ENCODE peak calls at places on chromosomes 13 and 19, in four cellular contexts. R is MM.1S, A is gastrocnemius medialis, M is PC-3. S is an unnamed sample.

GRCh38 chr13:56187331-56187730 is 953.4 kb upstream of the PRR20A start:
- DNase-seq in R (no peak), A (no peak), M (no peak), S (no peak)

GRCh38 chr19:51166846-51167490 is 24.9 kb downstream of the SIGLEC7 start:
- DNase-seq in R (no peak), A (no peak), M (no peak), S (no peak)

GRCh38 chr13:71922191-71922590 is 55.2 kb upstream of the DACH1 start:
- DNase-seq in R (no peak), A (no peak), M (no peak), S (no peak)

GRCh38 chr19:47489072-47489914 is 5.3 kb upstream of the KPTN start:
- DNase-seq in R (no peak), A (no peak), M (no peak), S (no peak)

GRCh38 chr19:40646564-40647254 is 43.7 kb downstream of the NUMBL start:
- DNase-seq in R (no peak), A (no peak), M (peak; percentile 15), S (no peak)

GRCh38 chr13:53343345-53343744 is 314.7 kb downstream of the OLFM4 start:
- DNase-seq in R (no peak), A (no peak), M (no peak), S (no peak)

GRCh38 chr19:15198006-15198356 is 2.8 kb downstream of the NOTCH3 start:
- DNase-seq in R (no peak), A (no peak), M (peak; percentile 8), S (no peak)

GRCh38 chr19:41993612-41994483 is at the start of gene ATP1A3:
- DNase-seq in R (peak; percentile 66), A (no peak), M (peak; percentile 57), S (no peak)

GRCh38 chr13:94298346-94298745 is 181.1 kb downstream of the DCT start:
- DNase-seq in R (no peak), A (no peak), M (no peak), S (no peak)

GRCh38 chr19:17232258-17232657 is 6.2 kb downstream of the OCEL1 start:
- DNase-seq in R (no peak), A (no peak), M (no peak), S (no peak)

DNA sequence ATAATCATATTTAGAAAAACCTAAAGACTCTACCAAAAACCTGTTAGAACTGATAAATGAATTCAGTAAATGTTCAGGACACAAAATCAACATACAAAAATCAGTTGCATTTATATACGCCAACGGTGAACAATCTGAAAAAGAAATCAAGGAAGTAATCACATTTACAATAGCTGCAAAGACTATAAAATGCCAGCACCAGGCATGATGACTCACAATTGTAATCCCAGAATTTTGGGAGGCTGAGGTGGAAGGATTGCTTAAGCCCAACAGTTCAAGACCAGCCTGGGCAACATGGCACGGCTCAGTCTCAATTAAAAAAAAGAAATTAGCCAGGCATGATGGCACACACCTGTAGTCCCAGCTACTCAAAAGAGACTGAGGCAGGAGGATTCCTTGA is 7.0 kb downstream of the ZNF562 start:
- DNase-seq in R (no peak), A (no peak), M (no peak), S (no peak)
- H3K9me3 ChIP-seq in R (no peaks in the 10 kb centered on the region), A (peaks cover 7% of the 10 kb centered on the region), M (peaks cover 49% of the 10 kb centered on the region), S (peaks cover 14% of the 10 kb centered on the region)

GRCh38 chr19:57572415-57572947 is 6.2 kb downstream of the ZNF416 start:
- DNase-seq in R (no peak), A (no peak), M (no peak), S (no peak)
- H3K9me3 ChIP-seq in R (no peaks in the 10 kb centered on the region), A (peaks cover 64% of the 10 kb centered on the region), M (peaks cover 79% of the 10 kb centered on the region), S (peaks cover 30% of the 10 kb centered on the region)

GRCh38 chr19:23999821-24000610 is 85.3 kb downstream of the ZNF726 start:
- DNase-seq in R (no peak), A (no peak), M (no peak), S (no peak)
- H3K9me3 ChIP-seq in R (no peaks in the 10 kb centered on the region), A (no peaks in the 10 kb centered on the region), M (peaks cover 28% of the 10 kb centered on the region), S (no peaks in the 10 kb centered on the region)

GRCh38 chr19:11861301-11861700 is 12.8 kb downstream of the ZNF439 start:
- DNase-seq in R (no peak), A (no peak), M (no peak), S (no peak)

GRCh38 chr19:11853358-11853757 is 4.8 kb downstream of the ZNF439 start:
- DNase-seq in R (no peak), A (no peak), M (no peak), S (no peak)

GRCh38 chr19:11860721-11861120 is 12.2 kb downstream of the ZNF439 start:
- DNase-seq in R (no peak), A (no peak), M (no peak), S (no peak)

GRCh38 chr19:11856568-11857264 is 8.2 kb downstream of the ZNF439 start:
- DNase-seq in R (no peak), A (no peak), M (no peak), S (no peak)
- H3K9me3 ChIP-seq in R (no peaks in the 10 kb centered on the region), A (no peaks in the 10 kb centered on the region), M (peaks cover 21% of the 10 kb centered on the region), S (no peaks in the 10 kb centered on the region)

GRCh38 chr19:56976995-56977906 is 136.7 kb upstream of the PEG3 start:
- DNase-seq in R (no peak), A (no peak), M (no peak), S (no peak)
- H3K9me3 ChIP-seq in R (no peaks in the 10 kb centered on the region), A (no peaks in the 10 kb centered on the region), M (peaks cover 27% of the 10 kb centered on the region), S (no peaks in the 10 kb centered on the region)

DNA sequence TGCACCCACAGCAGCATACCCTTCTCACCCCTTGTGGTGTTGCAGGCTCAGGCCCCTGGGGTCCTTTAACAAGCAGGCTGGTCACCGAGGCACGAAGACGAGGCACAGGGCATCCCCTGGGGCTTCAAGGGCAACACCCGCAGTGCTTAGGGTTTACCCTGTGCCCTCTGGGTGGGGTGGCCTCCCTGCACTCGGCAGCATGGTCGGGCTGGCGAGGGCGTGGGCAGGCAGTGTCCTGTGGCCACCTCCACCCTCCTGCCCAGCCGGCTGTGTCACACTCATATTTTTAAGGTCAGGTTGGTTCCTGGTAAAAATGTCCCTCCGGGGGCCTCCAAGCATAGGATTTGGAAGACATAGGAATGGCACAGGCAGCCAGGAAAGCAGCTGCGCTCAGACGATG is 11.4 kb upstream of the ZNF135 start:
- DNase-seq in R (no peak), A (no peak), M (no peak), S (no peak)
- H3K9me3 ChIP-seq in R (no peaks in the 10 kb centered on the region), A (no peaks in the 10 kb centered on the region), M (peaks cover 48% of the 10 kb centered on the region), S (no peaks in the 10 kb centered on the region)

GRCh38 chr19:21432590-21432989 is 35.7 kb downstream of the ZNF493 start:
- DNase-seq in R (no peak), A (no peak), M (no peak), S (no peak)
- H3K9me3 ChIP-seq in R (no peaks in the 10 kb centered on the region), A (no peaks in the 10 kb centered on the region), M (peaks cover 55% of the 10 kb centered on the region), S (no peaks in the 10 kb centered on the region)

S was measured in SK-N-MC.